ENCODE peak calls at places on chromosomes 3 and 15, in eight cellular contexts. G is aorta, U is A549, P is GM12878, V is adipocyte, Y is sigmoid colon, B is psoas muscle, D is lung. R is an unnamed sample. For H3K4me1 and H3K9me3, the result is how much of the 10 kb centered on the place peaks cover.

GRCh38 chr15:32067115-32067514 is 36.8 kb downstream of the CHRNA7 start:
- DNase-seq in G (no peak), U (no peak), P (no peak), V (no peak), Y (no peak), B (no peak), D (no peak), R (no peak)

GRCh38 chr15:64461577-64462162 is 1.3 kb downstream of the ZNF609 start:
- DNase-seq in G (no peak), U (peak), P (no peak), V (peak), Y (no peak), B (no peak), D (peak), R (peak)

GRCh38 chr15:63391669-63392354 is 10.2 kb upstream of the CA12 start:
- DNase-seq in G (no peak), U (no peak), P (no peak), V (no peak), Y (no peak), B (no peak), D (no peak), R (no peak)

GRCh38 chr3:194364652-194365434 is 4.7 kb downstream of the LRRC15 start:
- DNase-seq in G (no peak), U (no peak), P (no peak), V (peak), Y (no peak), B (peak), D (peak), R (peak)

GRCh38 chr15:66841953-66842681 is 140.1 kb downstream of the SMAD6 start:
- DNase-seq in G (peak), U (peak), P (no peak), V (peak), Y (peak), B (peak), D (peak), R (peak)

GRCh38 chr15:28955160-28955502 is 69.4 kb downstream of the APBA2 start:
- DNase-seq in G (no peak), U (no peak), P (peak), V (no peak), Y (no peak), B (no peak), D (no peak), R (no peak)

GRCh38 chr3:71537211-71537611 is 46.3 kb downstream of the FOXP1 start:
- DNase-seq in G (peak), U (peak), P (no peak), V (peak), Y (no peak), B (peak), D (peak), R (no peak)

GRCh38 chr3:127289646-127290575 is 2.1 kb upstream of the PRR20G start:
- DNase-seq in G (no peak), U (no peak), P (no peak), V (no peak), Y (no peak), B (no peak), D (no peak), R (no peak)

GRCh38 chr15:75156306-75157215 is 45.1 kb upstream of the C15orf39 start:
- DNase-seq in G (no peak), U (no peak), P (no peak), V (no peak), Y (no peak), B (no peak), D (no peak), R (no peak)

GRCh38 chr3:32990116-32990515 is 38.7 kb downstream of the CCR4 start:
- DNase-seq in G (no peak), U (no peak), P (no peak), V (no peak), Y (no peak), B (no peak), D (no peak), R (no peak)

DNA sequence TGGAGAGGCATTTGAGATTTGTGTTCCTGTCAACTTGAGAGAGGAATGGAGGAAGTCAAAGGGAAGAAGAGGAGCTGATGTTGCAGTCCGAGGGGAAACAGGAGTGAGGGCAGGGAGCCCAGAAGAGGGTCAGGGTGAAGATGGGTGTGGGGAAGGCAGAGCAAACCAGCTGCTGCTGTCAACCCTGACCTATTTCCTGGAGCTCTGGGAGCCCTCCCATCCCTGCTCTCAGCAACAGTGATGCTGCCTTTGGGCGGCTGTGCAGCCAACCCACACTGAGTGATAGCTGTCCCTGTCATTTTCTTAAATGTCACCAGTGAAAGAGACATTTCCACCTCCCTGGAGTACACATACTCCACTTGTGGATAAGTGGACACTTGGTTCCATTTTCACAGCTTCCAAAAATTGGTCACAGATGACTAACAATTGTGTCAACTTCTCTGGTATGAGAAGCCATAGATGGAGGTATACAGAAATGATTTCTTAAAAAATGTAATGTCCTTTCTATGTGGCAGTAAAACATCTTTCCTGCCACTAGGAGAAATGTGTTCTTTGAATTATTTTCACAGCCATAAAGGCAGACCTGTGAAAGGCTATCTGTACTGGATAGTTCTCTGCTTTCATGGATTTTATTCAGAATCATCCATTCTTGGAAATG is 556.3 kb upstream of the TBL1XR1 start:
- DNase-seq in G (peak), U (no peak), P (no peak), V (no peak), Y (peak), B (peak), D (peak), R (peak)
- H3K4me1 ChIP-seq in G (under half), U (under half), P (under half), V (under half), Y (under half), B (under half), D (under half), R (under half)

GRCh38 chr3:134039161-134039862 is 9.6 kb upstream of the SLCO2A1 start:
- DNase-seq in G (no peak), U (no peak), P (no peak), V (no peak), Y (peak), B (no peak), D (no peak), R (peak)

GRCh38 chr3:134040066-134040465 is 10.3 kb upstream of the SLCO2A1 start:
- DNase-seq in G (no peak), U (no peak), P (no peak), V (no peak), Y (no peak), B (no peak), D (no peak), R (peak)

GRCh38 chr3:134049676-134050075 is 20.0 kb upstream of the SLCO2A1 start:
- DNase-seq in G (no peak), U (no peak), P (no peak), V (no peak), Y (no peak), B (no peak), D (no peak), R (no peak)

GRCh38 chr3:134048278-134048996 is 18.7 kb upstream of the SLCO2A1 start:
- DNase-seq in G (no peak), U (no peak), P (no peak), V (no peak), Y (no peak), B (no peak), D (no peak), R (no peak)

DNA sequence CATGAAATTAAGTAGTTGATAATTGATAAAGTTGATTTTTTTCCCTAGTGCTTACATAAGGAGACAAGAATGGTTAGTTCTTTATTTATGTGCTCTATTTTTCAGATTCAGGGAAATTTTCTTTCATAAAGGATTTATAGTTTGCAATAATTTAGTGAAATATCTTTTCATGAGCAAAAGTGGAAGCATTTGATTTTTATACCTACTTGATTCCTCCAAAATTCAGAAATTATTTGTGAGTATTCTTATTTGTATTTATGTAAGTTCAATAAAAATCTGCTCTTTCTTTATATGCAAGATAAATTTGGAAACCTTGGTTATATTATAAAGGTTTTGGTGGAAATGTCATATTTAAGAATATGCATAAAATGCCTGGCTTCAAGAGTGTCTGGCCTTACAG is 14.7 kb upstream of the SLCO2A1 start:
- DNase-seq in G (no peak), U (no peak), P (no peak), V (no peak), Y (no peak), B (no peak), D (no peak), R (no peak)
- H3K9me3 ChIP-seq in G (under half), U (under half), P (under half), V (under half), Y (under half), B (under half), D (under half), R (under half)

DNA sequence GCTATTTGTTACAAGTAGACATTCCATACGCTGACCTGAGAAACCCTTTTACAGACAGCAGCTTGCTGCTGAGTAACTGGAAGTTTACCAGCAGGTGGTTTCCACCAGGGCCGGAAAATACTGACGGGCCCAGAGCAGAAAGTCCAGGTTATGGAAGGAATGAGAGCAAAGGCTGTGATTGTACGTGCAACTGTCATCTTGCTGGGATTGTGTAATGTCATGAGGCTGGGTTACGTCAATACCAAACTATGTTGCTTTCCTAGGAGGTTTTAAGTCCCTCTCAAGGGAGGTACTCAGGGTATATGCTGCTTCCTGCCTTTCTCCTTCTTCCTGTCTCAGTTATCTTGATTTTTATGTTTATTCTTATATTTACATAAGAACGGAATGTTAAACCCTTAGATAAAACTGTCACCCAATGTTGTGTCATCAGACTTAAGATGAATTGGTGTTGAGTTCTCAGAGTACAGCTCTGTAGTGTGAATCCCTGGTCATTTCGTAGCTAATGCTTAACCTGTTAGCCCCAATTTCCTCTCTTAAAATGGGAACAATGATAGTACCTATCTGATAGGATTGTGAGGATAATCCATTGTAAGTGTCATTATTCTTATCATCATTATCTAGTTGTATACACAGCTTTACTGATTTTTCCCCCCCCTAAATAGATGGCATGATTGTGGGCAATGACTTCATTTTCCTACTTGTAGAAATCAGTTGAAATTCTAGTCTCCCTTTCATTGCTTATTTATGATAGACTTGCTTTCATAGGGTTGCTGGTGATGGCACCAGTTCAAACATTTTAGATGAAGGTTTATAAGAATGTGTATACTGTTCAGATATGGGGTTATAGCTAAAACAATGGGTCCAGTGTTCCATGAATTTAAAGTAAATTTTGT is 101.4 kb downstream of the FNDC3B start:
- DNase-seq in G (peak), U (peak), P (no peak), V (peak), Y (peak), B (no peak), D (peak), R (peak)
- H3K4me1 ChIP-seq in G (under half), U (half or more), P (half or more), V (half or more), Y (half or more), B (half or more), D (under half), R (under half)

GRCh38 chr15:24985224-24985623 is 30.4 kb downstream of the SNRPN start:
- DNase-seq in G (no peak), U (no peak), P (no peak), V (no peak), Y (no peak), B (no peak), D (no peak), R (no peak)
- H3K9me3 ChIP-seq in G (under half), U (under half), P (under half), V (under half), Y (under half), B (under half), D (under half), R (under half)

GRCh38 chr15:35271371-35272043 is 186.4 kb upstream of the NANOGP8 start:
- DNase-seq in G (no peak), U (no peak), P (no peak), V (peak), Y (no peak), B (no peak), D (no peak), R (no peak)
- H3K4me1 ChIP-seq in G (under half), U (under half), P (under half), V (under half), Y (under half), B (under half), D (under half), R (under half)

GRCh38 chr15:27831384-27832262 is 267.5 kb downstream of the OCA2 start:
- DNase-seq in G (no peak), U (no peak), P (no peak), V (no peak), Y (no peak), B (no peak), D (no peak), R (no peak)
- H3K9me3 ChIP-seq in G (under half), U (under half), P (under half), V (under half), Y (under half), B (under half), D (under half), R (under half)

R was measured in colonic mucosa.